ENCODE peak calls at places on chromosomes 16 and 17, in seven cellular contexts. H is HEK293T; Q is BE2C; A is hippocampal formation; T is SJSA1; G is stimulated activated CD8-positive, alpha-beta memory T cell treated with anti-CD3 and anti-CD28 coated beads, Interleukin-15, amount 100 ng/mL, for 48 hours; N is CD8-positive, alpha-beta T cell. U is an unnamed sample.

GRCh38 chr17:73311428-73311780 is 397 bp downstream of the CDC42EP4 start:
- DNase-seq in H (no peak), Q (no peak), A (no peak), G (no peak), N (peak), T (peak), U (no peak)

GRCh38 chr16:85162478-85163277 is 50.4 kb upstream of the CIBAR2 start:
- DNase-seq in A (no peak), T (peak), H (no peak), N (no peak), G (no peak), Q (peak), U (no peak)

GRCh38 chr16:30585022-30585399 is 486 bp downstream of the ZNF785 start:
- DNase-seq in G (no peak), A (no peak), Q (no peak), H (no peak), N (no peak), T (no peak), U (no peak)

GRCh38 chr16:15642557-15643452 is at the start of gene MARF1:
- DNase-seq in T (peak), G (peak), N (peak), Q (peak), H (peak), A (peak), U (peak)

GRCh38 chr16:77288222-77288621 is 89.0 kb downstream of the SYCE1L start:
- DNase-seq in A (no peak), T (no peak), N (no peak), G (no peak), H (no peak), Q (no peak), U (no peak)

GRCh38 chr17:15343749-15344148 is 2.4 kb upstream of the TEKT3 start:
- DNase-seq in N (no peak), G (no peak), T (no peak), Q (no peak), H (no peak), A (no peak), U (no peak)

GRCh38 chr17:12421646-12422306 is 243.9 kb upstream of the MYOCD start:
- DNase-seq in Q (no peak), G (no peak), H (no peak), N (no peak), A (no peak), T (no peak), U (no peak)

GRCh38 chr17:76074390-76075363 is at the start of gene GALR2:
- DNase-seq in G (no peak), N (no peak), H (no peak), A (no peak), T (no peak), Q (no peak), U (no peak)

GRCh38 chr16:55169780-55170179 is 154.2 kb upstream of the IRX6 start:
- DNase-seq in T (no peak), G (no peak), H (no peak), N (no peak), Q (no peak), A (no peak), U (no peak)

GRCh38 chr16:85173981-85174751 is 61.9 kb upstream of the CIBAR2 start:
- DNase-seq in T (peak), A (no peak), G (no peak), H (no peak), Q (peak), N (no peak), U (no peak)

GRCh38 chr16:2874584-2875362 is 8.2 kb upstream of the FLYWCH2 start:
- DNase-seq in Q (peak), T (peak), G (peak), H (peak), N (peak), A (peak), U (peak)

GRCh38 chr16:53754938-53755910 is 51.3 kb downstream of the FTO start:
- DNase-seq in Q (no peak), G (no peak), N (no peak), T (no peak), H (no peak), A (no peak), U (no peak)